ENCODE peak calls at places on chromosome 2, in four cellular contexts. T is endodermal cell, Z is A549, P is foreskin fibroblast. X is an unnamed sample.

GRCh38 chr2:74197049-74197448 is 1.4 kb upstream of the MTHFD2 start:
- DNase-seq in T (no peak), Z (no peak), P (no peak), X (no peak)

GRCh38 chr2:6233932-6234331 is 541.7 kb downstream of the SOX11 start:
- DNase-seq in T (no peak), Z (no peak), P (no peak), X (no peak)

GRCh38 chr2:27956895-27957294 is 66.4 kb downstream of the BABAM2 start:
- DNase-seq in T (no peak), Z (no peak), P (peak), X (no peak)

GRCh38 chr2:183069174-183069573 is 9.4 kb upstream of the DUSP19 start:
- DNase-seq in T (no peak), Z (no peak), P (no peak), X (no peak)

GRCh38 chr2:144671695-144672094 is 151.8 kb upstream of the ZEB2 start:
- DNase-seq in T (no peak), Z (no peak), P (peak), X (no peak)

GRCh38 chr2:203804070-203804469 is 63.5 kb upstream of the CTLA4 start:
- DNase-seq in T (no peak), Z (no peak), P (peak), X (peak)

GRCh38 chr2:11477994-11478393 is 12.0 kb upstream of the E2F6 start:
- DNase-seq in T (peak), Z (peak), P (peak), X (no peak)

GRCh38 chr2:45276914-45277313 is 267.7 kb upstream of the SIX2 start:
- DNase-seq in T (no peak), Z (peak), P (no peak), X (no peak)

GRCh38 chr2:232146294-232146693 is 184.8 kb downstream of the DIS3L2 start:
- DNase-seq in T (no peak), Z (no peak), P (peak), X (no peak)

GRCh38 chr2:29549069-29549380 is 372.4 kb downstream of the ALK start:
- DNase-seq in T (no peak), Z (no peak), P (no peak), X (no peak)

GRCh38 chr2:136028001-136028400 is 42.6 kb upstream of the DARS1 start:
- DNase-seq in T (no peak), Z (no peak), P (no peak), X (no peak)

GRCh38 chr2:144480257-144480656 is 39.7 kb downstream of the ZEB2 start:
- DNase-seq in T (no peak), Z (no peak), P (peak), X (no peak)

GRCh38 chr2:64228126-64228678 is 84.0 kb upstream of the PELI1 start:
- DNase-seq in T (peak), Z (peak), P (peak), X (no peak)

GRCh38 chr2:208359632-208359986 is 47.0 kb upstream of the PTH2R start:
- DNase-seq in T (peak), Z (no peak), P (no peak), X (no peak)

GRCh38 chr2:205716126-205716525 is 33.8 kb downstream of the NRP2 start:
- DNase-seq in T (peak), Z (peak), P (no peak), X (no peak)

GRCh38 chr2:228697456-228697855 is 516.0 kb upstream of the SPHKAP start:
- DNase-seq in T (no peak), Z (no peak), P (no peak), X (no peak)

DNA sequence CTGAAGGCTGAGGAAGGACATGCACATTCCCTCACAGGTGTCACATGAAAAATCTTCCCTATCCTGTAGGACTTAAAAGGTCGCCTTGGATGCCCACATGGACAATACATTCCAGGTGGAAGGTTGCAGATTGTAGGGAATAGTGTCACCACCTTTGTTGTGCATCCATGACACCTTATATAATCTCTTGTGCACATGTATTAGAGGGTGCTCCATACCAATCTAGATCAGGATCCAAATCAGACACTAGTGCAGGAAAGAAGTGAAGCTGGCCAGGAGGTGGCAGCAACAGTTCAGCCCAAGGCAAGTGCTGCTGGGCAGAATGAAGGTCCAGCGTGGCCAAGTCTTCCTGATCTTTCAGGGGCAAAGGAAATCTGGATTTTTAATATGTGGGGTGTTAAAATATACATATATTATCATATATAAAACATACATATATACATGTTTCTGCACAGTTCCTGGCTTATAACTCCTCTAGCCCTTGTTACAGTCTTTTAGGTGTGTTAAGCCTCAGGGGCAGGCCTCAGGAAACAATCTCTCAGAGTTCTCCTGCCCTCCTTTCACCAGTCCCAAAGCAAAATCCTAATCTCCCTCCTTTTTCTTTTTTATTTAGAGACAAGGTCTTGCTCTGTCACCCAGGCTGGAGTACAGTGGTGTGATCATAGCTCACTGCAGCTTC is 16.6 kb downstream of the NIF3L1 start:
- DNase-seq in T (peak), Z (peak), P (peak), X (no peak)
- TF ChIP-seq CTCF in T (peak), Z (peak), P (peak), X (peak)

GRCh38 chr2:84628486-84628885 is 112.2 kb downstream of the DNAH6 start:
- DNase-seq in T (no peak), Z (no peak), P (no peak), X (no peak)

GRCh38 chr2:84636080-84636971 is 120.0 kb downstream of the DNAH6 start:
- DNase-seq in T (no peak), Z (no peak), P (no peak), X (no peak)

GRCh38 chr2:84629550-84629949 is 113.3 kb downstream of the DNAH6 start:
- DNase-seq in T (no peak), Z (no peak), P (no peak), X (no peak)

GRCh38 chr2:84631985-84632384 is 115.7 kb downstream of the DNAH6 start:
- DNase-seq in T (no peak), Z (no peak), P (no peak), X (no peak)

DNA sequence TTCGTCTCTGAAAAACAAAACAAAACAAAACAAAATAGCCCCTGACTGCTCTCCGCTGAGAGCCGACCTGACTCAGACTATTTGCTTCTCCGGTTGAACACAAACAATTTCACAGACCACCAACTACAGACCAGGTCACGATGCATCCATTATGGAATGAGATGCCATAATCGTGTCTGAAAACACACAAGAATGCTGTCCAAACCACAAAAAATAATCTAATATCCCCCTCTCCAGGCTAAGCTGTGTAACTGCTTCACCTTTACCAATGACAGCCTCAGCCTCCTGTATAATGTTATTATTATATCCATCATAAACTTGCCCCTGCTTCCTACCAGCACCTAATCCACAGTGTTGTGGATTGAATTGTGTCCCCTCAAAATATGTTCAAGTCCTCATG is 114.7 kb downstream of the DNAH6 start:
- DNase-seq in T (no peak), Z (peak), P (peak), X (no peak)
- H3K4me3 ChIP-seq in T (no peak), Z (no peak), P (no peak), X (no peak)

GRCh38 chr2:99445065-99445464 is 44.8 kb downstream of the REV1 start:
- DNase-seq in T (no peak), Z (no peak), P (no peak), X (no peak)
- TF ChIP-seq CTCF in T (no peak), Z (no peak), P (no peak), X (no peak)

DNA sequence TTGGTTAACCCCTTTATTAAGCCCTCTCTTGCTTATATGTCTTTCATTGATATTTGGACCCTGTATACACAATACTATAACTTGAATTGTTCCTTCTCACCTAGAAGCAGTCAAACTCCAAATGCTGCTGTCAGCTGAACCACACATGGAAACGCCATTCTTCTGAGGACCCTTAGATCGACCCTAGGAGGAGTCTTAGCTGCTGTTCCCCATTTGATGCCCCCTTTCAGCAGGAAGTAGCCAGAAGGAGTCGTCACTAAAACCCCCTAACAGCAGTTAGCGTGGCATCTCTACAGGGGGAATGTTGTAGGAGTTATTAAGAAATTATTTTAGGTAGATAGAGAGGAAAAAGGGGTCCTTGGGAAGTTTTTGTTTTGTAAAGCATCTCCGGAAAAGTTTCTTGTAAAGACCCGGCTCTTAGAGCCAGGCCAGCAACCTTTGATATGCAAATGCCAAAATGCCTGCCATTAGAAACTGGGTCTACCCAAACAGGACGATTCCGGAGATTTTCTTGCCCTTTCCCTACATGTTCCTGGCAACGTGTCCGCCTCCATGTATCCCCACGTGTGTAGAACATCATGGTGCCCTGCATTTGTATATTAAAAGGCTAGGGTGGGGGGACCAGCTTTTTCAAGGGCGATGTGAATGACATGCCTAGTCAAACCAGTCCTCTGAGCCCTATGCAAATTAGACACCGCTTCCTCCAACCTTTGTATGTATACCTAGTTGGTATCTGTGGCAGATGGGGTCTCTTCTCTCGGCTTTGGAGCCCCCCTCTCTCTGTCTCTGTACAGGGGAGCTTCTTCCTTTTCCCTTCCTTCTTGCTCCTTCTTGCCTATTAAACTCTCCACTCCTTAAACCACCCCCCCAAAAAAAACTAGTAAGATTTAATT is 638.4 kb upstream of the POU3F3 start:
- DNase-seq in T (peak), Z (no peak), P (no peak), X (no peak)
- H3K4me3 ChIP-seq in T (no peak), Z (no peak), P (no peak), X (no peak)

GRCh38 chr2:22290293-22290692 is 1094.7 kb upstream of the KLHL29 start:
- DNase-seq in T (no peak), Z (no peak), P (no peak), X (no peak)
- TF ChIP-seq CTCF in T (no peak), Z (no peak), P (no peak), X (no peak)

GRCh38 chr2:218782529-218782845 is 540 bp downstream of the CYP27A1 start:
- DNase-seq in T (no peak), Z (no peak), P (peak), X (no peak)
- H3K4me3 ChIP-seq in T (peak), Z (no peak), P (peak), X (peak)

GRCh38 chr2:198374375-198375072 is 570.1 kb downstream of the PLCL1 start:
- DNase-seq in T (peak), Z (peak), P (peak), X (peak)
- TF ChIP-seq CTCF in T (peak), Z (peak), P (peak), X (peak)

GRCh38 chr2:234953116-234954031 is 1.6 kb downstream of the SH3BP4 start:
- DNase-seq in T (peak), Z (no peak), P (peak), X (no peak)

GRCh38 chr2:234952270-234953115 is 676 bp downstream of the SH3BP4 start:
- DNase-seq in T (peak), Z (peak), P (peak), X (no peak)

GRCh38 chr2:234955091-234955511 is 3.3 kb downstream of the SH3BP4 start:
- DNase-seq in T (peak), Z (no peak), P (no peak), X (no peak)

GRCh38 chr2:234955971-234956509 is 4.2 kb downstream of the SH3BP4 start:
- DNase-seq in T (peak), Z (no peak), P (no peak), X (no peak)

GRCh38 chr2:234954551-234954992 is 2.8 kb downstream of the SH3BP4 start:
- DNase-seq in T (peak), Z (no peak), P (peak), X (no peak)
- H3K4me3 ChIP-seq in T (peak), Z (no peak), P (peak), X (peak)

GRCh38 chr2:212147921-212148513 is 390.6 kb downstream of the ERBB4 start:
- DNase-seq in T (no peak), Z (peak), P (peak), X (no peak)
- TF ChIP-seq CTCF in T (peak), Z (peak), P (peak), X (peak)

GRCh38 chr2:146081459-146081858 is 1561.5 kb upstream of the ZEB2 start:
- DNase-seq in T (no peak), Z (no peak), P (no peak), X (no peak)

GRCh38 chr2:146079216-146079615 is 1559.3 kb upstream of the ZEB2 start:
- DNase-seq in T (no peak), Z (no peak), P (no peak), X (no peak)

GRCh38 chr2:146080925-146081324 is 1561.0 kb upstream of the ZEB2 start:
- DNase-seq in T (no peak), Z (no peak), P (no peak), X (no peak)

GRCh38 chr2:146077156-146077555 is 1557.2 kb upstream of the ZEB2 start:
- DNase-seq in T (no peak), Z (no peak), P (peak), X (no peak)
- H3K4me3 ChIP-seq in T (no peak), Z (no peak), P (no peak), X (no peak)